ENCODE peak calls at places on chromosomes 4 and X, in five cellular contexts. One of them, this sample, is unnamed.

GRCh38 chr4:166324321-166324720 is 451.3 kb downstream of the TLL1 start:
- DNase-seq in pancreas: no peak
- DNase-seq in left ventricle myocardium inferior: no peak
- DNase-seq in K562: peak
- DNase-seq in SJCRH30: peak
- DNase-seq in this sample: no peak

GRCh38 chr4:126986005-126986404 is 646.8 kb upstream of the INTU start:
- DNase-seq in left ventricle myocardium inferior: no peak
- DNase-seq in pancreas: no peak
- DNase-seq in K562: no peak
- DNase-seq in SJCRH30: no peak
- DNase-seq in this sample: no peak

GRCh38 chr4:146095091-146095690 is 80.3 kb upstream of the LSM6 start:
- DNase-seq in left ventricle myocardium inferior: no peak
- DNase-seq in pancreas: peak
- DNase-seq in SJCRH30: peak
- DNase-seq in K562: peak
- DNase-seq in this sample: no peak

GRCh38 chr4:154416183-154416543 is 75.4 kb downstream of the DCHS2 start:
- DNase-seq in pancreas: no peak
- DNase-seq in SJCRH30: peak
- DNase-seq in left ventricle myocardium inferior: peak
- DNase-seq in K562: peak
- DNase-seq in this sample: no peak

GRCh38 chr4:87053064-87053693 is 118.4 kb downstream of the AFF1 start:
- DNase-seq in SJCRH30: no peak
- DNase-seq in left ventricle myocardium inferior: no peak
- DNase-seq in K562: no peak
- DNase-seq in pancreas: no peak
- DNase-seq in this sample: no peak

GRCh38 chr4:147996840-147997239 is 265.0 kb downstream of the ARHGAP10 start:
- DNase-seq in left ventricle myocardium inferior: no peak
- DNase-seq in K562: no peak
- DNase-seq in SJCRH30: no peak
- DNase-seq in pancreas: no peak
- DNase-seq in this sample: no peak

GRCh38 chr4:139656614-139657486 is 8.8 kb upstream of the MGST2 start:
- DNase-seq in pancreas: peak
- DNase-seq in K562: peak
- DNase-seq in left ventricle myocardium inferior: peak
- DNase-seq in SJCRH30: peak
- DNase-seq in this sample: peak

GRCh38 chr4:16227462-16227868 is 1.2 kb upstream of the TAPT1 start:
- DNase-seq in SJCRH30: peak
- DNase-seq in left ventricle myocardium inferior: peak
- DNase-seq in pancreas: peak
- DNase-seq in K562: peak
- DNase-seq in this sample: peak

GRCh38 chrX:386768-387575 is at the start of gene PPP2R3B:
- DNase-seq in K562: peak
- DNase-seq in pancreas: peak
- DNase-seq in left ventricle myocardium inferior: peak
- DNase-seq in SJCRH30: peak
- DNase-seq in this sample: peak

GRCh38 chr4:141571368-141571767 is 65.0 kb upstream of the IL15 start:
- DNase-seq in SJCRH30: peak
- DNase-seq in K562: no peak
- DNase-seq in left ventricle myocardium inferior: no peak
- DNase-seq in pancreas: no peak
- DNase-seq in this sample: no peak

GRCh38 chr4:114601304-114602052 is 2.9 kb downstream of the UGT8 start:
- DNase-seq in left ventricle myocardium inferior: no peak
- DNase-seq in K562: no peak
- DNase-seq in SJCRH30: no peak
- DNase-seq in pancreas: no peak
- DNase-seq in this sample: no peak

GRCh38 chr4:29549308-29549707 is 1170.9 kb upstream of the PCDH7 start:
- DNase-seq in K562: no peak
- DNase-seq in pancreas: no peak
- DNase-seq in SJCRH30: no peak
- DNase-seq in left ventricle myocardium inferior: no peak
- DNase-seq in this sample: no peak

GRCh38 chr4:141047228-141047884 is 85.9 kb downstream of the RNF150 start:
- DNase-seq in pancreas: no peak
- DNase-seq in left ventricle myocardium inferior: no peak
- DNase-seq in K562: no peak
- DNase-seq in SJCRH30: no peak
- DNase-seq in this sample: no peak

GRCh38 chr4:63578383-63578782 is 830.9 kb downstream of the TECRL start:
- DNase-seq in K562: no peak
- DNase-seq in left ventricle myocardium inferior: no peak
- DNase-seq in SJCRH30: peak
- DNase-seq in pancreas: no peak
- DNase-seq in this sample: no peak

GRCh38 chr4:94357624-94358023 is 15.0 kb upstream of the HPGDS start:
- DNase-seq in pancreas: no peak
- DNase-seq in left ventricle myocardium inferior: no peak
- DNase-seq in K562: no peak
- DNase-seq in SJCRH30: no peak
- DNase-seq in this sample: no peak

GRCh38 chrX:98523026-98523425 is 1639.3 kb downstream of the RPA4 start:
- DNase-seq in K562: no peak
- DNase-seq in SJCRH30: no peak
- DNase-seq in left ventricle myocardium inferior: no peak
- DNase-seq in pancreas: no peak
- DNase-seq in this sample: no peak

GRCh38 chrX:49202022-49202421 is 2.0 kb upstream of the SYP start:
- DNase-seq in SJCRH30: no peak
- DNase-seq in K562: no peak
- DNase-seq in pancreas: no peak
- DNase-seq in left ventricle myocardium inferior: no peak
- DNase-seq in this sample: no peak

GRCh38 chrX:121871122-121871521 is 823.7 kb downstream of the GLUD2 start:
- DNase-seq in K562: no peak
- DNase-seq in SJCRH30: no peak
- DNase-seq in pancreas: no peak
- DNase-seq in left ventricle myocardium inferior: no peak
- DNase-seq in this sample: no peak

GRCh38 chrX:109732319-109732779 is 708 bp downstream of the ACSL4 start:
- DNase-seq in left ventricle myocardium inferior: no peak
- DNase-seq in K562: peak
- DNase-seq in SJCRH30: peak
- DNase-seq in pancreas: no peak
- DNase-seq in this sample: peak

GRCh38 chrX:17680732-17681413 is 56.4 kb upstream of the SCML1 start:
- DNase-seq in pancreas: no peak
- DNase-seq in left ventricle myocardium inferior: no peak
- DNase-seq in SJCRH30: no peak
- DNase-seq in K562: no peak
- DNase-seq in this sample: no peak

GRCh38 chr4:89054627-89055026 is 2.4 kb downstream of the FAM13A start:
- DNase-seq in pancreas: no peak
- DNase-seq in SJCRH30: no peak
- DNase-seq in left ventricle myocardium inferior: no peak
- DNase-seq in K562: peak
- DNase-seq in this sample: no peak

GRCh38 chr4:121951570-121952110 is at the start of gene TRPC3:
- DNase-seq in pancreas: no peak
- DNase-seq in K562: peak
- DNase-seq in left ventricle myocardium inferior: peak
- DNase-seq in SJCRH30: peak
- DNase-seq in this sample: peak

GRCh38 chr4:40311811-40312346 is 23.3 kb upstream of the CHRNA9 start:
- DNase-seq in left ventricle myocardium inferior: no peak
- DNase-seq in K562: peak
- DNase-seq in SJCRH30: peak
- DNase-seq in pancreas: no peak
- DNase-seq in this sample: peak

GRCh38 chr4:148415500-148415899 is 26.7 kb downstream of the NR3C2 start:
- DNase-seq in K562: no peak
- DNase-seq in left ventricle myocardium inferior: no peak
- DNase-seq in pancreas: no peak
- DNase-seq in SJCRH30: peak
- DNase-seq in this sample: no peak

GRCh38 chr4:108427946-108428345 is 192.4 kb upstream of the RPL34 start:
- DNase-seq in SJCRH30: no peak
- DNase-seq in left ventricle myocardium inferior: no peak
- DNase-seq in pancreas: no peak
- DNase-seq in K562: no peak
- DNase-seq in this sample: no peak

GRCh38 chrX:105552395-105552794 is 269.9 kb upstream of the NRK start:
- DNase-seq in left ventricle myocardium inferior: no peak
- DNase-seq in SJCRH30: no peak
- DNase-seq in K562: no peak
- DNase-seq in pancreas: no peak
- DNase-seq in this sample: no peak

GRCh38 chr4:25449270-25449669 is 72.2 kb downstream of the ANAPC4 start:
- DNase-seq in K562: no peak
- DNase-seq in SJCRH30: peak
- DNase-seq in left ventricle myocardium inferior: no peak
- DNase-seq in pancreas: no peak
- DNase-seq in this sample: no peak

GRCh38 chr4:38757945-38758344 is 24.8 kb downstream of the TLR10 start:
- DNase-seq in pancreas: no peak
- DNase-seq in SJCRH30: no peak
- DNase-seq in K562: peak
- DNase-seq in left ventricle myocardium inferior: no peak
- DNase-seq in this sample: no peak

GRCh38 chrX:150872773-150873336 is 25.6 kb downstream of the CD99L2 start:
- DNase-seq in pancreas: no peak
- DNase-seq in SJCRH30: peak
- DNase-seq in left ventricle myocardium inferior: no peak
- DNase-seq in K562: no peak
- DNase-seq in this sample: no peak

GRCh38 chrX:48466696-48467095 is 3.4 kb downstream of the SLC38A5 start:
- DNase-seq in pancreas: no peak
- DNase-seq in SJCRH30: no peak
- DNase-seq in left ventricle myocardium inferior: no peak
- DNase-seq in K562: peak
- DNase-seq in this sample: no peak

DNA sequence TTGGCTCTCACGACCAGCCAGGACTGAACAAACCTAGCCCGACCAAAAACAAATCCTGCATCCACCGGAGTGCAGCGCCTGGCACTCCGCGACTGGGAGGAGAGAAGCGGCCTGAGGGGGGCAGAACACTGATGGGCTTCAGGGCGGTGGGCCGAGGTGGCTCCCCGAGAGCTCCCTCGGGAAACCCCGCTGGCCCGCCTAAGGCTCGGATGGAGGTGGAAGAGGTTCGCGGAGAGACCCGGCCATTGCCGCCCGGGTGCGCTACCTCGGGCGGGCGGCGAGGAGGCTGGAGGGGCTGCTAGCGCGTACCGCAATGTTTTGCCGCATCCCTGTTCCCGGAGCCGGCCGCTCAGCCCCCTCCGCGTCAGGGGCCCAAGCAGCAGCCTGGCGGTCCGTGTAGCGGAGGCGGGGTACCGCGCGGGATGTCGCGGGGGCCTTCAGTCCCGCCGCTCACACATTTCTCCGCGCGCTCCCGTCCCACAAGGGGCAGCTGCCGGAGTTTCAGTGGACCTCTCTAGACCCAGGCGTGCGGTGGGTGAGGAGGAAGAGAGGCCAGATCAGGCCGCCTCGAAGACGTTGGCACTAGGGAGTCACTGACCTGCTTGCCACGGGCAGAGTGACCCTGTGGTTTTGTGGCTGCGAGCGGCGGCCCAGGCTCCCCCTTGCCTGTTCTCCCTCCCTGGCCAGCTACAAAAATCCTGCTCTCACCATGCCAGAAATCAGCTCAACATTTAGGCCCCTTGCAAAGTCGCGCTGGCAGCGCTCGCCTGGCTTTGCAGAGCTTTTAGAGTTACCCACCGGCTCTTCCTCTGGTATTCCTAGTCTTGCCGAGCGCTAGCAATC is 2.1 kb downstream of the SLITRK4 start:
- DNase-seq in SJCRH30: no peak
- DNase-seq in left ventricle myocardium inferior: no peak
- DNase-seq in K562: no peak
- DNase-seq in pancreas: no peak
- DNase-seq in this sample: no peak
- H3K4me3 ChIP-seq in SJCRH30: no peak
- H3K4me3 ChIP-seq in left ventricle myocardium inferior: peak
- H3K4me3 ChIP-seq in K562: no peak
- H3K4me3 ChIP-seq in pancreas: peak
- H3K4me3 ChIP-seq in this sample: no peak

DNA sequence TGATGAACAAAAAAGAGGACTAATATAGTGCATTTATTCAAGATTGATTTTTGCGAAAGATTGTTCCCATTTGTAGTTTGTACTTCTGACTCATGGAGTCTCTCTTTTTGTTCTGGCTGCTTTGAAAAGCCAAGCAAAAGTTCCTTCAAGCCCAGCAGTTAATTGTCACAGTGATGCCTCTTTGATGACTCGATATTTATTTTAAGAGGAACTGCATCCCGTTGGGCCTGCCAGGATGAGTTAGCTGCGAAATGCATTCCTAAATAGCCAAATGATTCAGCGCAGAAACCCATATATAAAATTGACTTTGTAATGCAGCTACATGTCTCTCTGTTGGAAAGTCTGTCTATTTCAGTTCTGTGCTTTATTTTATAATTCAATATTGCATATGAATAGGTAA is 295.1 kb downstream of the GBA3 start:
- DNase-seq in left ventricle myocardium inferior: no peak
- DNase-seq in SJCRH30: no peak
- DNase-seq in K562: no peak
- DNase-seq in pancreas: no peak
- DNase-seq in this sample: no peak
- H3K27ac ChIP-seq in left ventricle myocardium inferior: no peak
- H3K27ac ChIP-seq in SJCRH30: no peak
- H3K27ac ChIP-seq in K562: no peak
- H3K27ac ChIP-seq in pancreas: no peak
- H3K27ac ChIP-seq in this sample: no peak

GRCh38 chrX:72005046-72005445 is 94.4 kb downstream of the NHSL2 start:
- DNase-seq in K562: no peak
- DNase-seq in SJCRH30: no peak
- DNase-seq in pancreas: no peak
- DNase-seq in left ventricle myocardium inferior: no peak
- DNase-seq in this sample: no peak
- H3K4me3 ChIP-seq in K562: no peak
- H3K4me3 ChIP-seq in SJCRH30: no peak
- H3K4me3 ChIP-seq in pancreas: no peak
- H3K4me3 ChIP-seq in left ventricle myocardium inferior: no peak
- H3K4me3 ChIP-seq in this sample: no peak

DNA sequence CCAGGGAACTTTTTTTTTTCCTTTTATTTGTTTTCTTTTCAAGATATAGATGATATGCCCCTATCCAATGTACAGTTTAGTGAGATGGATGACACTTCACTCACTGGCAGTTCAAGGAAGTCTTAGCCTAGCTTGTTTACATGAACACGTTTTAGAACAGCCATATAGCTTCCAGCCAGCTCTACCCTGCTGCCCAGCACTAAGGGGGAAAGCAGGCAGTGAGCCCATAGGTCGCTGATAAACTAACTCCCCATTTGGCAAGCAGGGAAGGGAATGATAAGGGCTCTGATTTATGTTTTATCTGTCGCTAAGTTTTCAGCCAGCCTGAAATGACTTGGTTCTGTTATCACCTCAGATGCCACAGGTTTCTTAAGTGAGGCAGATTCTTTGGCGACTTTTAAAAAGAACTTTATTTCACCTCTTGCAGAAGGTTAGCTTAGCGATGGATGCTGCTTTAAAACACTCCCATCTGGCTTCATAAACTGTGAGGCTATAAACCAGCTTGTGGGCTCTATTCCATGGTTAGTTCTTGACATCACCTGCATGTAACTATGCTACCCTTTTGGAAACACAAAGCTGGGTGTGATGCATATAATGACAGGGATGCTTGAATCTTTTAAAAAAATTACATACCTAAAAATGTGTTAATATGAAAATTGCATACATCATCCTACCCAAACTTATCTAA is 348.4 kb downstream of the FBXO8 start:
- DNase-seq in left ventricle myocardium inferior: no peak
- DNase-seq in K562: no peak
- DNase-seq in SJCRH30: no peak
- DNase-seq in pancreas: no peak
- DNase-seq in this sample: no peak
- H3K27ac ChIP-seq in left ventricle myocardium inferior: no peak
- H3K27ac ChIP-seq in K562: no peak
- H3K27ac ChIP-seq in SJCRH30: no peak
- H3K27ac ChIP-seq in pancreas: no peak
- H3K27ac ChIP-seq in this sample: no peak